ENCODE peak calls at places on chromosomes 1 and 21, in four cellular contexts. One of them, this sample, is unnamed.

GRCh38 chr1:33972676-33973395 is 109.0 kb downstream of the HMGB4 start:
- DNase-seq in progenitor cell of endocrine pancreas: no peak
- DNase-seq in fibroblast of the aortic adventitia: peak; percentile 36
- DNase-seq in foreskin fibroblast: no peak
- DNase-seq in this sample: no peak

GRCh38 chr1:189117072-189117770 is 1360.4 kb downstream of the BRINP3 start:
- DNase-seq in fibroblast of the aortic adventitia: no peak
- DNase-seq in progenitor cell of endocrine pancreas: no peak
- DNase-seq in foreskin fibroblast: no peak
- DNase-seq in this sample: no peak

GRCh38 chr1:157403203-157403602 is 149.1 kb downstream of the FCRL5 start:
- DNase-seq in progenitor cell of endocrine pancreas: no peak
- DNase-seq in fibroblast of the aortic adventitia: no peak
- DNase-seq in foreskin fibroblast: no peak
- DNase-seq in this sample: no peak

GRCh38 chr1:76666499-76666898 is 200.8 kb upstream of the ST6GALNAC5 start:
- DNase-seq in fibroblast of the aortic adventitia: no peak
- DNase-seq in progenitor cell of endocrine pancreas: no peak
- DNase-seq in foreskin fibroblast: no peak
- DNase-seq in this sample: no peak

GRCh38 chr21:37006243-37006520 is 320 bp upstream of the RIPPLY3 start:
- DNase-seq in fibroblast of the aortic adventitia: no peak
- DNase-seq in foreskin fibroblast: no peak
- DNase-seq in progenitor cell of endocrine pancreas: peak; percentile 24
- DNase-seq in this sample: no peak

GRCh38 chr1:28436211-28436769 is 66.8 kb downstream of the PHACTR4 start:
- DNase-seq in fibroblast of the aortic adventitia: no peak
- DNase-seq in progenitor cell of endocrine pancreas: no peak
- DNase-seq in foreskin fibroblast: no peak
- DNase-seq in this sample: no peak

GRCh38 chr1:46489638-46490602 is at the start of gene DMBX1:
- DNase-seq in foreskin fibroblast: no peak
- DNase-seq in progenitor cell of endocrine pancreas: no peak
- DNase-seq in fibroblast of the aortic adventitia: no peak
- DNase-seq in this sample: peak; percentile 71

GRCh38 chr1:39081266-39082139 is 55.4 kb downstream of the NDUFS5 start:
- DNase-seq in fibroblast of the aortic adventitia: no peak
- DNase-seq in foreskin fibroblast: no peak
- DNase-seq in progenitor cell of endocrine pancreas: peak; percentile 34
- DNase-seq in this sample: peak; percentile 73

GRCh38 chr1:232378266-232379041 is 251.5 kb downstream of the SIPA1L2 start:
- DNase-seq in progenitor cell of endocrine pancreas: no peak
- DNase-seq in foreskin fibroblast: no peak
- DNase-seq in fibroblast of the aortic adventitia: no peak
- DNase-seq in this sample: no peak

GRCh38 chr1:81974883-81975555 is 174.3 kb downstream of the ADGRL2 start:
- DNase-seq in progenitor cell of endocrine pancreas: no peak
- DNase-seq in foreskin fibroblast: no peak
- DNase-seq in fibroblast of the aortic adventitia: no peak
- DNase-seq in this sample: no peak

GRCh38 chr1:5554784-5555183 is 437.4 kb downstream of the NPHP4 start:
- DNase-seq in progenitor cell of endocrine pancreas: no peak
- DNase-seq in foreskin fibroblast: no peak
- DNase-seq in fibroblast of the aortic adventitia: no peak
- DNase-seq in this sample: no peak

GRCh38 chr1:162954824-162955223 is 93.8 kb upstream of the CCDC190 start:
- DNase-seq in foreskin fibroblast: no peak
- DNase-seq in fibroblast of the aortic adventitia: peak; percentile 50
- DNase-seq in progenitor cell of endocrine pancreas: no peak
- DNase-seq in this sample: no peak

GRCh38 chr1:229104654-229105053 is 166.3 kb upstream of the RAB4A start:
- DNase-seq in foreskin fibroblast: no peak
- DNase-seq in fibroblast of the aortic adventitia: no peak
- DNase-seq in progenitor cell of endocrine pancreas: no peak
- DNase-seq in this sample: no peak

GRCh38 chr1:229003233-229004031 is 267.5 kb upstream of the RAB4A start:
- DNase-seq in foreskin fibroblast: no peak
- DNase-seq in progenitor cell of endocrine pancreas: no peak
- DNase-seq in fibroblast of the aortic adventitia: no peak
- DNase-seq in this sample: no peak

GRCh38 chr1:177341773-177342172 is 171.0 kb downstream of the BRINP2 start:
- DNase-seq in fibroblast of the aortic adventitia: no peak
- DNase-seq in progenitor cell of endocrine pancreas: no peak
- DNase-seq in foreskin fibroblast: no peak
- DNase-seq in this sample: no peak

GRCh38 chr1:109151146-109151545 is 37.2 kb downstream of the ELAPOR1 start:
- DNase-seq in foreskin fibroblast: peak; percentile 56
- DNase-seq in fibroblast of the aortic adventitia: peak; percentile 78
- DNase-seq in progenitor cell of endocrine pancreas: no peak
- DNase-seq in this sample: peak; percentile 19

GRCh38 chr21:31801551-31802234 is 69.8 kb upstream of the SCAF4 start:
- DNase-seq in fibroblast of the aortic adventitia: no peak
- DNase-seq in progenitor cell of endocrine pancreas: no peak
- DNase-seq in foreskin fibroblast: no peak
- DNase-seq in this sample: no peak

GRCh38 chr1:239253032-239253431 is 133.3 kb upstream of the CHRM3 start:
- DNase-seq in foreskin fibroblast: no peak
- DNase-seq in progenitor cell of endocrine pancreas: no peak
- DNase-seq in fibroblast of the aortic adventitia: no peak
- DNase-seq in this sample: no peak

GRCh38 chr1:15723631-15724246 is 12.3 kb upstream of the SLC25A34 start:
- DNase-seq in progenitor cell of endocrine pancreas: no peak
- DNase-seq in foreskin fibroblast: no peak
- DNase-seq in fibroblast of the aortic adventitia: no peak
- DNase-seq in this sample: no peak

GRCh38 chr1:203564024-203564423 is 62.6 kb upstream of the ATP2B4 start:
- DNase-seq in progenitor cell of endocrine pancreas: no peak
- DNase-seq in fibroblast of the aortic adventitia: peak; percentile 85
- DNase-seq in foreskin fibroblast: no peak
- DNase-seq in this sample: no peak

GRCh38 chr1:54464031-54464476 is 57.9 kb upstream of the SSBP3 start:
- DNase-seq in fibroblast of the aortic adventitia: no peak
- DNase-seq in progenitor cell of endocrine pancreas: no peak
- DNase-seq in foreskin fibroblast: no peak
- DNase-seq in this sample: no peak

GRCh38 chr1:74596770-74597169 is 76.8 kb downstream of the ERICH3 start:
- DNase-seq in progenitor cell of endocrine pancreas: no peak
- DNase-seq in foreskin fibroblast: no peak
- DNase-seq in fibroblast of the aortic adventitia: no peak
- DNase-seq in this sample: no peak

GRCh38 chr21:28392436-28392835 is 600.2 kb downstream of the LTN1 start:
- DNase-seq in fibroblast of the aortic adventitia: no peak
- DNase-seq in foreskin fibroblast: no peak
- DNase-seq in progenitor cell of endocrine pancreas: no peak
- DNase-seq in this sample: no peak

GRCh38 chr1:116556289-116557006 is 14.4 kb downstream of the CD58 start:
- DNase-seq in fibroblast of the aortic adventitia: peak; percentile 97
- DNase-seq in progenitor cell of endocrine pancreas: no peak
- DNase-seq in foreskin fibroblast: peak; percentile 59
- DNase-seq in this sample: no peak

GRCh38 chr1:77513839-77514763 is 168.4 kb downstream of the ZZZ3 start:
- DNase-seq in foreskin fibroblast: peak; percentile 89
- DNase-seq in progenitor cell of endocrine pancreas: no peak
- DNase-seq in fibroblast of the aortic adventitia: peak; percentile 94
- DNase-seq in this sample: peak; percentile 9

GRCh38 chr1:36769886-36770830 is 264.2 kb downstream of the GRIK3 start:
- DNase-seq in fibroblast of the aortic adventitia: no peak
- DNase-seq in progenitor cell of endocrine pancreas: no peak
- DNase-seq in foreskin fibroblast: no peak
- DNase-seq in this sample: no peak

GRCh38 chr1:210062033-210062432 is 124.0 kb downstream of the SYT14 start:
- DNase-seq in foreskin fibroblast: no peak
- DNase-seq in progenitor cell of endocrine pancreas: no peak
- DNase-seq in fibroblast of the aortic adventitia: no peak
- DNase-seq in this sample: no peak

GRCh38 chr1:48333316-48333715 is 110.8 kb downstream of the SLC5A9 start:
- DNase-seq in foreskin fibroblast: peak; percentile 14
- DNase-seq in progenitor cell of endocrine pancreas: no peak
- DNase-seq in fibroblast of the aortic adventitia: no peak
- DNase-seq in this sample: no peak

GRCh38 chr1:156592158-156592909 is 758 bp downstream of the NAXE start:
- DNase-seq in fibroblast of the aortic adventitia: no peak
- DNase-seq in progenitor cell of endocrine pancreas: no peak
- DNase-seq in foreskin fibroblast: no peak
- DNase-seq in this sample: no peak

GRCh38 chr1:182685186-182685585 is 799 bp upstream of the RGS8 start:
- DNase-seq in fibroblast of the aortic adventitia: no peak
- DNase-seq in foreskin fibroblast: no peak
- DNase-seq in progenitor cell of endocrine pancreas: no peak
- DNase-seq in this sample: peak; percentile 14

GRCh38 chr1:40256401-40257084 is 1.5 kb upstream of the ZMPSTE24 start:
- DNase-seq in foreskin fibroblast: no peak
- DNase-seq in fibroblast of the aortic adventitia: no peak
- DNase-seq in progenitor cell of endocrine pancreas: no peak
- DNase-seq in this sample: no peak

GRCh38 chr1:9204156-9204720 is 30.3 kb upstream of the H6PD start:
- DNase-seq in fibroblast of the aortic adventitia: no peak
- DNase-seq in foreskin fibroblast: no peak
- DNase-seq in progenitor cell of endocrine pancreas: no peak
- DNase-seq in this sample: no peak

GRCh38 chr1:11481019-11481418 is 2.1 kb downstream of the DISP3 start:
- DNase-seq in progenitor cell of endocrine pancreas: no peak
- DNase-seq in fibroblast of the aortic adventitia: no peak
- DNase-seq in foreskin fibroblast: no peak
- DNase-seq in this sample: no peak

GRCh38 chr1:11482186-11482585 is 3.2 kb downstream of the DISP3 start:
- DNase-seq in foreskin fibroblast: no peak
- DNase-seq in fibroblast of the aortic adventitia: no peak
- DNase-seq in progenitor cell of endocrine pancreas: no peak
- DNase-seq in this sample: no peak

GRCh38 chr1:11475718-11476117 is 3.2 kb upstream of the DISP3 start:
- DNase-seq in progenitor cell of endocrine pancreas: no peak
- DNase-seq in foreskin fibroblast: no peak
- DNase-seq in fibroblast of the aortic adventitia: no peak
- DNase-seq in this sample: no peak

GRCh38 chr1:11479375-11479979 is 522 bp downstream of the DISP3 start:
- DNase-seq in foreskin fibroblast: no peak
- DNase-seq in progenitor cell of endocrine pancreas: no peak
- DNase-seq in fibroblast of the aortic adventitia: no peak
- DNase-seq in this sample: no peak

DNA sequence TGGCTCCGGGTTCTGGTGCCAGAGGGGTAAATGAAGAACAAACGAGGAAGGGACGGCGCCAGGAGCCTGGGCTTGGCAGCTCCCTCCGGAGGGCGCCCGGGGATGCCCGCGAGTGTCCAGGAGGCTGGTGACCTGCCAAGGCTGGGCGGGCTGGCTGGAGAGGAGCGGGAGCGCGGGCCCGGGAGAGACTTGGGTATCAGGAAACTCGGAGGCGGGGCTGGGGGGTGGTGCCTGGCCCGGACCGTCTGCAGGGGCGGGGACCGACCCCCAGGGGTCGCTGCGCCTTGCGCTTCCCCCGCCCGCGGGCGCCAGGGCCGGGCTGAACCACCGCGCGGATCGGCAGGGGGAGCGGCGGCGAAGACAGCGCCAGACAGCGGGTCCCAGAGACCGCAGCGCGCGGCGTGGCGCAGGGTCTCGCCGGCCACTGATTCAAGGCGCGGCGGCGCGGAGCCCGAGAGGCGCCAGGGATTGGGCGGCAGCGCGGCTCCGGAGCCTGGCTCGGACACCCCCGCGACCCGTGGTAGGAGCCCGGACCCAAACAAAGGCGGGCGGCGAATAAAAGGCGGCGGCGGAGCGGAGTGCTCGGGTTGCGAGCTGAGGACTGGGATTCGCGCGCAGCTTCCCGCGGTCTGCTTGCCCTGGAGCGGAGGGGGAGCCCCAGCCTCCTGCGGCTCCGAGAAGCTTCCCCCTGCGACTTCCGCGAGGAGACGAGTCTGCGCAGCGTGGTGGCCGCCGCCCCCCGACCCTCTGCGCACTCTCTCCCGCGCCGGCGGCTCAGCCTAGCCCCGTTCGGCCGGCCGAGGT is at the start of gene DISP3:
- DNase-seq in foreskin fibroblast: peak; percentile 38
- DNase-seq in progenitor cell of endocrine pancreas: peak; percentile 79
- DNase-seq in fibroblast of the aortic adventitia: peak; percentile 25
- DNase-seq in this sample: peak; percentile 94
- TF ChIP-seq CTCF in foreskin fibroblast: peak; percentile 55
- TF ChIP-seq CTCF in progenitor cell of endocrine pancreas: peak; percentile 89
- TF ChIP-seq CTCF in fibroblast of the aortic adventitia: peak; percentile 30
- TF ChIP-seq CTCF in this sample: peak; percentile 83

GRCh38 chr1:201348211-201348566 is 29.3 kb downstream of the TNNT2 start:
- DNase-seq in fibroblast of the aortic adventitia: peak; percentile 45
- DNase-seq in progenitor cell of endocrine pancreas: peak; percentile 26
- DNase-seq in foreskin fibroblast: peak; percentile 33
- DNase-seq in this sample: peak; percentile 66
- TF ChIP-seq CTCF in fibroblast of the aortic adventitia: peak; percentile 68
- TF ChIP-seq CTCF in progenitor cell of endocrine pancreas: peak; percentile 68
- TF ChIP-seq CTCF in foreskin fibroblast: peak; percentile 68
- TF ChIP-seq CTCF in this sample: peak; percentile 64

DNA sequence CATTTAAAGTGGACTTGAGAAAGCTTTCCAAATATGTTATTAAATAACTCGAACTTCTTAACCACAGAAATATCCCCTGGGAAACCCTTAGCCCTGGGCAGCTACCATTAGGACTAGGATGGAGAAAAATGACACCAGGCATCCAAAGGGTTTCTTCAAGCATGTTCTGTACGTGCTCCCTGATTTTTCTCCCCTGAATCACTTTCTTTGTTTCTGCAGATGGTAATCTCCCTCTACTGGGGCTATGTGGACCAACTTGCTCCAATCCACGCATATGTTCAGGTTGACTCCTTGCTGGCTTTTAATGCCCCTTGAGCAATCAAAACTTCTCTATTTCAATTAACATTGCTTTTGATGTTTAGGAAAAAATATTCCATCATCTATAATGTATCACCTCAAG is 312.7 kb upstream of the C1orf87 start:
- DNase-seq in progenitor cell of endocrine pancreas: no peak
- DNase-seq in fibroblast of the aortic adventitia: peak; percentile 27
- DNase-seq in foreskin fibroblast: no peak
- DNase-seq in this sample: no peak
- TF ChIP-seq CTCF in progenitor cell of endocrine pancreas: no peak
- TF ChIP-seq CTCF in fibroblast of the aortic adventitia: no peak
- TF ChIP-seq CTCF in foreskin fibroblast: no peak
- TF ChIP-seq CTCF in this sample: no peak

GRCh38 chr1:201774983-201775344 is 54.0 kb upstream of the IPO9 start:
- DNase-seq in fibroblast of the aortic adventitia: no peak
- DNase-seq in progenitor cell of endocrine pancreas: no peak
- DNase-seq in foreskin fibroblast: no peak
- DNase-seq in this sample: no peak
- TF ChIP-seq CTCF in fibroblast of the aortic adventitia: peak; percentile 28
- TF ChIP-seq CTCF in progenitor cell of endocrine pancreas: no peak
- TF ChIP-seq CTCF in foreskin fibroblast: no peak
- TF ChIP-seq CTCF in this sample: no peak

This sample was measured in nephron progenitor cell.